ENCODE peak calls at places on chromosomes 2 and 18, in five cellular contexts. T is H9, I is trophoblast cell, G is neuronal stem cell, E is mesendoderm. O is an unnamed sample.

GRCh38 chr2:40488101-40488598 is 36.3 kb upstream of the SLC8A1 start:
- DNase-seq in E (peak), G (peak), I (no peak), T (no peak), O (peak)

GRCh38 chr18:42742976-42743755 is 372.3 kb downstream of the RIT2 start:
- DNase-seq in G (no peak), I (peak), E (peak), T (no peak), O (no peak)

GRCh38 chr2:128500136-128500800 is 181.6 kb upstream of the HS6ST1 start:
- DNase-seq in T (peak), E (no peak), I (no peak), G (no peak), O (no peak)

GRCh38 chr2:152405206-152406118 is 70.5 kb downstream of the FMNL2 start:
- DNase-seq in G (no peak), T (no peak), I (no peak), E (peak), O (peak)

GRCh38 chr18:136433-136832 is 21.9 kb upstream of the USP14 start:
- DNase-seq in T (no peak), I (no peak), G (no peak), E (no peak), O (no peak)

GRCh38 chr18:80022613-80023012 is 11.6 kb upstream of the RBFA start:
- DNase-seq in E (peak), I (no peak), T (no peak), G (peak), O (peak)

GRCh38 chr2:137659616-137660015 is 304.7 kb upstream of the HNMT start:
- DNase-seq in G (no peak), E (peak), I (peak), T (no peak), O (no peak)

GRCh38 chr2:133821107-133821760 is 253.0 kb upstream of the NCKAP5 start:
- DNase-seq in G (no peak), I (no peak), T (no peak), E (no peak), O (peak)

GRCh38 chr2:106339156-106339555 is 129.1 kb downstream of the RGPD3 start:
- DNase-seq in T (no peak), E (no peak), G (no peak), I (no peak), O (no peak)

GRCh38 chr2:226849349-226849748 is 13.5 kb downstream of the RHBDD1 start:
- DNase-seq in G (no peak), T (peak), I (peak), E (peak), O (no peak)

GRCh38 chr18:7897119-7897518 is 330.0 kb downstream of the PTPRM start:
- DNase-seq in T (no peak), G (no peak), I (no peak), E (no peak), O (no peak)

GRCh38 chr2:240919161-240919781 is 13.1 kb downstream of the CROCC2 start:
- DNase-seq in I (no peak), T (no peak), G (no peak), E (no peak), O (no peak)

GRCh38 chr2:43044093-43044614 is 182.3 kb downstream of the ZFP36L2 start:
- DNase-seq in G (no peak), I (no peak), E (no peak), T (no peak), O (no peak)

GRCh38 chr2:44191739-44192138 is 23.1 kb downstream of the PPM1B start:
- DNase-seq in E (no peak), T (no peak), G (no peak), I (no peak), O (no peak)

GRCh38 chr2:114714316-114714715 is 271.9 kb downstream of the DPP10 start:
- DNase-seq in E (peak), I (no peak), T (no peak), G (peak), O (no peak)

GRCh38 chr2:17736989-17737388 is 16.6 kb downstream of the SMC6 start:
- DNase-seq in T (no peak), I (no peak), G (no peak), E (no peak), O (peak)

GRCh38 chr2:160014227-160014626 is 48.2 kb downstream of the PLA2R1 start:
- DNase-seq in E (no peak), I (no peak), G (no peak), T (no peak), O (no peak)

GRCh38 chr2:237861875-237862527 is 2.6 kb downstream of the RAMP1 start:
- DNase-seq in G (no peak), T (no peak), E (no peak), I (no peak), O (no peak)

GRCh38 chr2:105760639-105761337 is 16.1 kb downstream of the NCK2 start:
- DNase-seq in I (no peak), G (no peak), T (no peak), E (no peak), O (no peak)

GRCh38 chr18:60017371-60017770 is 117.6 kb downstream of the PMAIP1 start:
- DNase-seq in I (no peak), G (no peak), T (no peak), E (no peak), O (no peak)

GRCh38 chr2:38526195-38526594 is 76.5 kb downstream of the HNRNPLL start:
- DNase-seq in I (no peak), G (no peak), T (no peak), E (no peak), O (peak)

GRCh38 chr2:169462896-169463695 is 16.2 kb upstream of the BBS5 start:
- DNase-seq in G (no peak), T (no peak), E (no peak), I (no peak), O (peak)

GRCh38 chr2:200862532-200863000 is 1.9 kb downstream of the CLK1 start:
- DNase-seq in T (no peak), E (peak), G (no peak), I (peak), O (peak)

GRCh38 chr2:205970348-205970747 is 115.6 kb downstream of the INO80D start:
- DNase-seq in E (no peak), T (no peak), I (no peak), G (no peak), O (no peak)

GRCh38 chr2:127623388-127624320 is 22.3 kb upstream of the GPR17 start:
- DNase-seq in G (no peak), E (no peak), T (peak), I (no peak), O (peak)

GRCh38 chr2:212037062-212037461 is 501.5 kb downstream of the ERBB4 start:
- DNase-seq in T (no peak), G (no peak), E (no peak), I (no peak), O (no peak)

GRCh38 chr2:31296641-31297287 is 62.8 kb downstream of the EHD3 start:
- DNase-seq in I (no peak), E (no peak), T (no peak), G (no peak), O (peak)

GRCh38 chr2:233161730-233162129 is 89.7 kb upstream of the ATG16L1 start:
- DNase-seq in T (no peak), I (no peak), G (no peak), E (no peak), O (no peak)

GRCh38 chr2:20361903-20362302 is 11.3 kb upstream of the PUM2 start:
- DNase-seq in G (no peak), E (no peak), T (no peak), I (no peak), O (no peak)

GRCh38 chr2:219041252-219041651 is at the start of gene CFAP65:
- DNase-seq in I (no peak), E (peak), T (peak), G (peak), O (peak)

GRCh38 chr2:216733046-216733445 is 37.7 kb upstream of the IGFBP5 start:
- DNase-seq in E (no peak), T (no peak), I (no peak), G (no peak), O (no peak)

GRCh38 chr2:79171348-79171958 is 11.9 kb upstream of the REG3A start:
- DNase-seq in I (no peak), E (no peak), T (no peak), G (no peak), O (no peak)

GRCh38 chr18:54086046-54086802 is 138.2 kb downstream of the MBD2 start:
- DNase-seq in E (no peak), I (no peak), G (no peak), T (no peak), O (no peak)

GRCh38 chr2:174153757-174154680 is 94.3 kb downstream of the OLA1 start:
- DNase-seq in T (no peak), I (no peak), E (no peak), G (no peak), O (peak)

GRCh38 chr2:9990735-9991134 is 39.2 kb downstream of the GRHL1 start:
- DNase-seq in G (no peak), I (no peak), E (peak), T (no peak), O (no peak)

GRCh38 chr2:69012310-69013122 is 463 bp upstream of the ANTXR1 start:
- DNase-seq in I (peak), T (no peak), E (peak), G (peak), O (peak)

GRCh38 chr2:69011611-69012157 is 1.3 kb upstream of the ANTXR1 start:
- DNase-seq in E (peak), T (no peak), G (no peak), I (no peak), O (no peak)

GRCh38 chr2:69010437-69011194 is 2.4 kb upstream of the ANTXR1 start:
- DNase-seq in E (peak), I (peak), T (no peak), G (no peak), O (no peak)

GRCh38 chr2:69013837-69014796 is 1.1 kb downstream of the ANTXR1 start:
- DNase-seq in E (peak), I (no peak), G (no peak), T (no peak), O (peak)

DNA sequence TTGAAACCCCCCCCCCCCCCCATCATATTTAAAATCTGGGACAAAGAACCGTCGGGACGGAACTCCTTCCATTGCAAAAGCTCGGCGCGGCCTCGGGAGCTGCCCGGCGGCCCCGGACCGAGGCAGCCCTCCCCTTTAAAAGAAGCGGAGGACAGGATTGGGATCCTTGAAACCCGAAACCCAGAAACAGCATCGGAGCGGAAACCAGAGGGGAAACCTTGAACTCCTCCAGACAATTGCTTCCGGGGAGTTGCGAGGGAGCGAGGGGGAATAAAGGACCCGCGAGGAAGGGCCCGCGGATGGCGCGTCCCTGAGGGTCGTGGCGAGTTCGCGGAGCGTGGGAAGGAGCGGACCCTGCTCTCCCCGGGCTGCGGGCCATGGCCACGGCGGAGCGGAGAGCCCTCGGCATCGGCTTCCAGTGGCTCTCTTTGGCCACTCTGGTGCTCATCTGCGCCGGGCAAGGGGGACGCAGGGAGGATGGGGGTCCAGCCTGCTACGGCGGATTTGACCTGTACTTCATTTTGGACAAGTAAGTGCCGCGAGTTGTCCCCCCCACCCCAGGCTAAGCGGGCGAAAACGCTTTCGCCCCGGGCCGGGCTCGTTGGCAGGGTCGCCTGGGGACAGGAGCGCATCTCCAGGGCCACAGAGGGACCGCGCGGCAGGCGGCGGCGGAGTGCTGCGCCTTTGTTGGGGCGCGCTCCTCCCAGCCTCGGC is at the start of gene ANTXR1:
- DNase-seq in G (peak), T (peak), I (no peak), E (peak), O (peak)
- H3K23ac ChIP-seq in G (peak), T (no peak), I (no peak), E (peak), O (peak)

DNA sequence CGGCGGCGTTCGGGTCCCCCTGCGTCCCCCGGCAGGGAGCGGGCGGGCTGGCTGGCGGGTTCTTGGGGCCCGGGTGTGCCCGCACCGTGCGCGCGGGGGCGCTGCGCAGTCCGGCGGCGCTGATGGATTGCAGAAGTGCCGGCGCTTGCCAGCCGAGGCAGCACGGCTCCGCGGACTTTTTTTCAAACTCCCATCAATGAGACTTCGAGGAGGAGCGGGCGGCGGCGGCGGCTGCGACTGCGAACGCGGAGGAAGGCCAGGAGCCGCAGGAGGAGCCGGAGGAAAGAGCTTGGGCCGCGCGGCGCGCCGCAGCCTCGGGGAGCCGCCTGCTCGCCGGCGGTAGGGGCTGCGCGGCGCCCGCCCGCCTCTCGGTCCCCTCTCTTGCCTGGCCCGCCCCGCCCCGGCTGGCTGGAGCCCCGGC is at the start of gene GLI2:
- DNase-seq in G (peak), E (peak), T (peak), I (peak), O (peak)
- H3K23ac ChIP-seq in G (peak), E (peak), T (no peak), I (no peak), O (peak)

GRCh38 chr2:224518806-224519580 is 66.2 kb downstream of the CUL3 start:
- DNase-seq in T (no peak), I (peak), G (no peak), E (peak), O (peak)
- H3K23ac ChIP-seq in T (no peak), I (no peak), G (no peak), E (no peak), O (no peak)

GRCh38 chr2:109615637-109616144 is 1.5 kb downstream of the SOWAHC start:
- DNase-seq in T (peak), I (peak), G (no peak), E (peak), O (no peak)
- H3K23ac ChIP-seq in T (no peak), I (no peak), G (peak), E (no peak), O (no peak)

DNA sequence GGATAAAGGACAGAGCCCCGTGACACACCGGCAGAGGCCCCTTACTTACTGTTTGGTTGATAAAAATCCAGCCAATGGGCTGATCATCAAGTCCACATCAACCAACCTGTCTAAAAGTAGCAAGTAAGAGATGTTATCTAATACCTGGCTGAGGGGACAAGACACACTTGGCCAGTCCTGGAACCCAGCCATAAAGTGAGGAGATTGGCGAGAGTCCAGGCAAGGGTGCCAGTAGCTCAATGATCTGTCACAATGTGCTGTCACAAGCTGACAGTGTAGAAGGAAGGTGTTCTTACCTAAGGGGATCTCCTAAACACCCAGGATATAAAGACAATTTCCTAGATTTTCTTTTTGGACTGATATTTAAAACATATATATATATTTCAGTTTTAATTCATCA is 61.7 kb upstream of the IL1R2 start:
- DNase-seq in E (no peak), I (no peak), G (no peak), T (no peak), O (no peak)
- H3K23ac ChIP-seq in E (no peak), I (no peak), G (no peak), T (no peak), O (no peak)

DNA sequence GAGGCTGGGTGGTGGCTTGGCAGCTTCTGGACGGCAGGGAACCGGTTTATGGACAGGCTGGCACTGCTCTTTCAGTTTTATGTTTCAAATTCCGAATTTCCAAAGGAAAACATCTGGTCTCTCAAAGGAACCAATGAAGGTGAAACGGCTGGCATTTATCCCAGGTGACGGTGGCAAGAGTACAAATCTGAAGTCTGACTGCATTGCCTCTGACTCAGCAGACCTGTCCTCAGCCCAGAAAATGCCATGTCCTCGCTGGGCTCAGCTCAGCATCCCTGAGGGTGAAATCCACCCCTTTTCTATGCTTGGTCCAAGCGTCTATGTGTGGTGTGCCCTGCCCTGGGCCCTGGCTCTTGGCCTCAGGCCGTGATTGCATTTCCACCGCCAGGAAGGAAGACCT is 38.1 kb downstream of the NAPG start:
- DNase-seq in T (no peak), G (no peak), I (no peak), E (no peak), O (no peak)
- H3K23ac ChIP-seq in T (no peak), G (no peak), I (no peak), E (no peak), O (no peak)

GRCh38 chr2:84970266-84970955 is 550 bp upstream of the KCMF1 start:
- DNase-seq in I (peak), T (peak), G (no peak), E (peak), O (peak)
- H3K23ac ChIP-seq in I (no peak), T (no peak), G (peak), E (peak), O (peak)